ENCODE peak calls at places on chromosomes 4 and X, in four cellular contexts. C is HCT116, T is K562, X is Panc1. H is an unnamed sample.

GRCh38 chrX:63934160-63934559 is 149.1 kb upstream of the ARHGEF9 start:
- DNase-seq in C (no peak), T (no peak), X (no peak), H (no peak)

GRCh38 chrX:12080265-12080664 is 58.0 kb upstream of the FRMPD4 start:
- DNase-seq in C (no peak), T (peak; percentile 8), X (no peak), H (peak; percentile 2)

GRCh38 chrX:30593435-30594200 is 16.1 kb upstream of the TASL start:
- DNase-seq in C (peak; percentile 38), T (no peak), X (no peak), H (peak; percentile 7)

GRCh38 chr4:137819964-137820383 is 287.7 kb upstream of the PCDH18 start:
- DNase-seq in C (peak; percentile 50), T (peak; percentile 6), X (peak; percentile 12), H (peak; percentile 45)

GRCh38 chr4:176838611-176839411 is 46.1 kb upstream of the VEGFC start:
- DNase-seq in C (no peak), T (no peak), X (no peak), H (no peak)

GRCh38 chr4:78634011-78634664 is 82.6 kb downstream of the ANXA3 start:
- DNase-seq in C (no peak), T (no peak), X (no peak), H (no peak)

GRCh38 chr4:158043971-158044618 is 128.7 kb downstream of the GASK1B start:
- DNase-seq in C (no peak), T (no peak), X (no peak), H (no peak)

GRCh38 chrX:110407910-110408545 is 49.4 kb downstream of the RTL9 start:
- DNase-seq in C (peak; percentile 39), T (peak; percentile 63), X (peak; percentile 43), H (peak; percentile 37)

GRCh38 chr4:184255361-184255760 is 37.7 kb upstream of the ENPP6 start:
- DNase-seq in C (no peak), T (no peak), X (no peak), H (no peak)

GRCh38 chrX:35562395-35562794 is 235.7 kb upstream of the MAGEB16 start:
- DNase-seq in C (no peak), T (no peak), X (no peak), H (no peak)

GRCh38 chr4:13706130-13706529 is 78.6 kb upstream of the BOD1L1 start:
- DNase-seq in C (no peak), T (no peak), X (no peak), H (no peak)

GRCh38 chrX:123989235-123989634 is 27.7 kb downstream of the STAG2 start:
- DNase-seq in C (no peak), T (no peak), X (no peak), H (no peak)

GRCh38 chrX:126770179-126770578 is 49.4 kb upstream of the PRR32 start:
- DNase-seq in C (no peak), T (peak; percentile 5), X (peak; percentile 8), H (no peak)

GRCh38 chr4:21888195-21888976 is 60.2 kb downstream of the KCNIP4 start:
- DNase-seq in C (no peak), T (no peak), X (no peak), H (no peak)

GRCh38 chr4:122309988-122310626 is 68.7 kb upstream of the ADAD1 start:
- DNase-seq in C (no peak), T (peak; percentile 12), X (no peak), H (peak; percentile 11)

GRCh38 chr4:56821394-56822263 is at the start of gene SPINK2:
- DNase-seq in C (peak; percentile 44), T (peak; percentile 69), X (no peak), H (no peak)

GRCh38 chr4:156606444-156607197 is 365.0 kb downstream of the PDGFC start:
- DNase-seq in C (no peak), T (no peak), X (no peak), H (no peak)

GRCh38 chrX:72026341-72027023 is 105.2 kb downstream of the RTL5 start:
- DNase-seq in C (no peak), T (no peak), X (no peak), H (no peak)

GRCh38 chr4:164959896-164960295 is 17.6 kb downstream of the TRIM61 start:
- DNase-seq in C (no peak), T (no peak), X (no peak), H (no peak)

GRCh38 chr4:150625033-150625432 is 43.1 kb downstream of the MAB21L2 start:
- DNase-seq in C (no peak), T (no peak), X (no peak), H (no peak)
- TF ChIP-seq TCF7L2 in C (no peak), T (no peak), X (no peak), H (no peak)

GRCh38 chrX:45712067-45712466 is 511.4 kb upstream of the DIPK2B start:
- DNase-seq in C (no peak), T (no peak), X (no peak), H (no peak)

GRCh38 chrX:45714864-45715263 is 514.2 kb upstream of the DIPK2B start:
- DNase-seq in C (peak; percentile 82), T (no peak), X (no peak), H (no peak)

GRCh38 chrX:45716747-45717146 is 516.1 kb upstream of the DIPK2B start:
- DNase-seq in C (no peak), T (no peak), X (no peak), H (no peak)

GRCh38 chrX:45718676-45719075 is 518.0 kb upstream of the DIPK2B start:
- DNase-seq in C (no peak), T (no peak), X (no peak), H (no peak)

DNA sequence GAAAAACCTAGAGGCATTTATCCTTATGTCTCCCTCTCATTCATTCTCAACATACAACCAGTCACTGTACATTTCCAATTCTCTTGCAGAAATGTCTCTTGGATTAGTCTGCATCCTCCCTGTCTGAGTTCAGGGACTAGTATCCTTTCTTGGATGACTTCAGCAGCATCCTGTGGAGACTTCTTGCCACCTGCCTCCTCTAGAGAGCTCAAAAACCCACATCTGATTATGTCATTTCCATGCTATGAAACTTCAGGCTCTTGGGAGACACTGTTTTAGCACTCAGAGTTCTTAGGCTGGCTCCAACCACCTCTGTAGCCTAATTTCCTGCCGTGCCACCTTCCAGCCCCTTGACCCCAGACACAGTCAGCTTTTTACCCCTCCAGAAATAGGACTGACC is 515.1 kb upstream of the DIPK2B start:
- DNase-seq in C (no peak), T (no peak), X (no peak), H (no peak)
- TF ChIP-seq TCF7L2 in C (no peak), T (no peak), X (no peak), H (no peak)

GRCh38 chr4:170009291-170009690 is 16.9 kb downstream of the MFAP3L start:
- DNase-seq in C (no peak), T (no peak), X (no peak), H (no peak)

GRCh38 chr4:170008801-170009200 is 17.4 kb downstream of the MFAP3L start:
- DNase-seq in C (no peak), T (no peak), X (no peak), H (no peak)

GRCh38 chr4:170005472-170005871 is 20.7 kb downstream of the MFAP3L start:
- DNase-seq in C (no peak), T (no peak), X (no peak), H (no peak)

GRCh38 chr4:170007113-170007512 is 19.1 kb downstream of the MFAP3L start:
- DNase-seq in C (no peak), T (peak; percentile 63), X (no peak), H (no peak)

GRCh38 chr4:170008376-170008775 is 17.8 kb downstream of the MFAP3L start:
- DNase-seq in C (no peak), T (no peak), X (no peak), H (no peak)
- TF ChIP-seq TCF7L2 in C (no peak), T (no peak), X (no peak), H (no peak)

DNA sequence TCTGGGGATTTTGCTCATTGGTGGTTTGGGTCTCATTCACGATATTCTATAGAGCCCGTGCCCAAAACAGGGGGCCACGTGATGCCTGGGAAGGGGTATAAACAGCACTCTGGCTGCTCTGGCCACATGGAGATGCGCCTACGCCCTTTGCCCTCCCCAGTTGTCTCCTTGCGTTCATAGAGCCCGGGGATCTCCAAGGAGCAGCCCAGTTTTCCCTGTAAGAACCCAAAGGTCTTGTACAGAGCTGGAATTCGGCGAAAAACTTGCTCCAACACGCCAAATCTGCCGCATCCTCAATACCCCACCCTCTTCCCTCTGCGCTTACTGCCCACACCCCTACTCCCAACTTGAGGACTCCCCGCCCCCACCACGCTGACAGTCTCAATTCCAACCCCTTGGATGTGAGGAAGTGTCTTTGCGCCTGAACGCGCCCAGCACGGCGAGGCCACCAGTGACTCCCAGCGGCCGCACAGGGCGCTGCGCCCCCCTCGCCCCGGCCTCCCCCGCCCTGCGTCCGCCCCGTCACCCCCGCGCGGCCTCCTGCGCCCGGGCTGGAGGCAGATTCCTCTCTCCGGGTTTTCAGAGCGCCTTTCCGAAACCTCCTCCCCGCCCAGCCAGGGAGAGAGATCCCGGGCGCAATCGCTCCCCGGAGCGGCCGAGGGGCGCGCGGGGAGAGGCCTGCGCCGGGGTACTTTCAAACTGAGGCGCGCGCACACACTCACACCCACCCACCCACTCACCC is at the start of gene NHS:
- DNase-seq in C (peak; percentile 61), T (peak; percentile 30), X (no peak), H (no peak)
- TF ChIP-seq TCF7L2 in C (no peak), T (no peak), X (no peak), H (no peak)

DNA sequence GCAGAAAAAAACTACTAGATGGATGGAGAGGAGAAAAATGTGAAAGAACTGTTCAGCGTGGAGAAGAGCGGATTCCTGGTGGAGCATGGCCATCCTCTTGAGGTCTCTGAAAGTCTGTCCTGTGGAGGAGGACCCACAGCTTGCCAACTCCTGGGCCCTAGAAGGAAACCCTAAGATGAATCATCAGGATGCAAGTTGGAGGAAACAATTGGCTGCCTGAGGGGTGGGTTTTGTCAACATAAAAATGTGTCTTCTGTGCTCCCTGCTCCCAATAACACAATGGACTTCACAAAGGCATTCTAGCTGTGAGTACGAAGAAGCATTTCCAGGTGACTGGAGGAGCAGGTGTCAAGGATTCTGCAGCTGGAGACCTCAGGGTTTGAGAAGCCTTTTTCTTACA is 37.2 kb downstream of the CNGA2 start:
- DNase-seq in C (no peak), T (no peak), X (no peak), H (no peak)
- TF ChIP-seq TCF7L2 in C (no peak), T (no peak), X (no peak), H (no peak)